ENCODE peak calls at places on chromosomes 16 and 17, in six cellular contexts. L is HEK293T; I is suprapubic skin; F is DMS 273 treated with DMSO at 0.1 percent for 48 hours; M is stimulated activated CD8-positive, alpha-beta memory T cell treated with anti-CD3 and anti-CD28 coated beads, Interleukin-4, amount 100 ng/mL, for 4 hours; G is posterior cingulate gyrus. D is an unnamed sample.

GRCh38 chr17:50817142-50817751 is 18.1 kb upstream of the WFIKKN2 start:
- DNase-seq in L (peak; percentile 79), G (no peak), F (no peak), I (no peak), M (peak; percentile 18), D (no peak)

GRCh38 chr16:11836653-11837244 is 14.6 kb downstream of the RSL1D1 start:
- DNase-seq in I (peak; percentile 15), L (no peak), G (no peak), F (no peak), M (no peak), D (peak; percentile 51)

GRCh38 chr16:23561586-23561985 is 4.1 kb downstream of the UBFD1 start:
- DNase-seq in G (no peak), L (no peak), M (no peak), I (no peak), F (no peak), D (no peak)

GRCh38 chr17:7132511-7133094 is 18.0 kb upstream of the ASGR2 start:
- DNase-seq in M (peak; percentile 7), F (no peak), G (no peak), L (no peak), I (no peak), D (no peak)

GRCh38 chr16:2150418-2151187 is 2.2 kb downstream of the RAB26 start:
- DNase-seq in F (peak; percentile 98), G (no peak), L (no peak), I (peak; percentile 70), M (no peak), D (peak; percentile 44)

GRCh38 chr16:48014349-48015135 is 141.3 kb downstream of the ABCC12 start:
- DNase-seq in I (no peak), F (no peak), L (no peak), M (no peak), G (peak; percentile 19), D (peak; percentile 97)

GRCh38 chr16:28182183-28182582 is 29.6 kb downstream of the XPO6 start:
- DNase-seq in F (no peak), L (no peak), I (no peak), M (peak; percentile 29), G (no peak), D (peak; percentile 65)

GRCh38 chr16:46736695-46737094 is 11.4 kb downstream of the MYLK3 start:
- DNase-seq in F (no peak), L (no peak), I (no peak), G (no peak), M (no peak), D (no peak)

GRCh38 chr16:57736419-57737281 is 1.1 kb downstream of the KATNB1 start:
- DNase-seq in L (peak; percentile 64), M (no peak), F (peak; percentile 56), G (peak; percentile 61), I (no peak), D (peak; percentile 83)

GRCh38 chr17:16584273-16584995 is 15.4 kb upstream of the ZNF287 start:
- DNase-seq in I (peak; percentile 96), G (peak; percentile 94), M (peak; percentile 80), L (no peak), F (peak; percentile 36), D (peak; percentile 88)

GRCh38 chr17:17758443-17758842 is 77.2 kb downstream of the RAI1 start:
- DNase-seq in M (no peak), L (no peak), I (no peak), F (peak; percentile 79), G (no peak), D (no peak)

GRCh38 chr16:88697831-88698693 is 8.1 kb downstream of the RNF166 start:
- DNase-seq in I (no peak), M (no peak), G (no peak), F (no peak), L (no peak), D (no peak)

GRCh38 chr17:31294231-31294630 is 2.8 kb downstream of the OMG start:
- DNase-seq in I (no peak), M (no peak), L (no peak), F (no peak), G (no peak), D (no peak)

GRCh38 chr17:46175891-46176290 is 17.3 kb downstream of the KANSL1 start:
- DNase-seq in G (no peak), L (no peak), I (no peak), F (no peak), M (no peak), D (peak; percentile 31)

GRCh38 chr16:55283776-55284717 is 40.0 kb upstream of the IRX6 start:
- DNase-seq in M (no peak), G (no peak), I (no peak), F (no peak), L (no peak), D (peak; percentile 35)

GRCh38 chr17:79515646-79516604 is 94.9 kb downstream of the RBFOX3 start:
- DNase-seq in M (no peak), F (no peak), I (no peak), G (no peak), L (no peak), D (no peak)

GRCh38 chr16:56382901-56383355 is 42.4 kb downstream of the AMFR start:
- DNase-seq in I (no peak), L (no peak), M (no peak), G (no peak), F (no peak), D (peak; percentile 86)

GRCh38 chr17:80264048-80264792 is 3.6 kb downstream of the RNF213 start:
- DNase-seq in F (no peak), L (no peak), M (peak; percentile 52), I (no peak), G (no peak), D (no peak)

GRCh38 chr16:80314042-80314441 is 226.8 kb upstream of the DYNLRB2 start:
- DNase-seq in L (no peak), G (no peak), I (no peak), F (no peak), M (no peak), D (no peak)

GRCh38 chr17:45050680-45051059 is 762 bp downstream of the DCAKD start:
- DNase-seq in I (no peak), L (no peak), F (no peak), M (no peak), G (no peak), D (peak; percentile 53)

GRCh38 chr17:56679767-56680422 is 86.4 kb downstream of the NOG start:
- DNase-seq in F (no peak), I (no peak), M (no peak), G (no peak), L (no peak), D (peak; percentile 41)

GRCh38 chr16:70158261-70158939 is 15.2 kb upstream of the CLEC18C start:
- DNase-seq in F (no peak), I (peak; percentile 26), L (peak; percentile 8), M (no peak), G (no peak), D (no peak)

GRCh38 chr17:67528751-67529436 is 151.8 kb downstream of the PITPNC1 start:
- DNase-seq in L (peak; percentile 36), F (peak; percentile 38), I (peak; percentile 80), M (no peak), G (peak; percentile 84), D (peak; percentile 96)

GRCh38 chr16:89945654-89946053 is 2.9 kb upstream of the DEF8 start:
- DNase-seq in M (no peak), G (no peak), I (no peak), L (no peak), F (no peak), D (no peak)

GRCh38 chr16:57318240-57318970 is 33.9 kb upstream of the PLLP start:
- DNase-seq in M (no peak), F (no peak), G (no peak), I (no peak), L (no peak), D (no peak)

GRCh38 chr16:88613911-88614817 is 24.2 kb upstream of the IL17C start:
- DNase-seq in L (no peak), F (no peak), M (no peak), I (no peak), G (no peak), D (no peak)

GRCh38 chr16:1430759-1431496 is at the start of gene PERCC1:
- DNase-seq in L (no peak), I (no peak), G (no peak), M (no peak), F (no peak), D (no peak)

GRCh38 chr17:49244839-49245238 is 14.3 kb upstream of the PHOSPHO1 start:
- DNase-seq in G (no peak), M (no peak), F (no peak), I (no peak), L (no peak), D (no peak)

GRCh38 chr16:75541236-75541635 is 5.3 kb upstream of the CHST5 start:
- DNase-seq in F (no peak), M (no peak), G (no peak), L (no peak), I (no peak), D (no peak)

GRCh38 chr17:27674335-27674734 is 43.3 kb downstream of the LGALS9 start:
- DNase-seq in G (no peak), F (no peak), I (no peak), L (no peak), M (no peak), D (no peak)

GRCh38 chr16:74563828-74564263 is 43.1 kb downstream of the GLG1 start:
- DNase-seq in G (no peak), F (no peak), M (peak; percentile 11), I (no peak), L (no peak), D (peak; percentile 74)

GRCh38 chr17:7992516-7992915 is 9.9 kb upstream of the GUCY2D start:
- DNase-seq in L (no peak), G (no peak), I (no peak), F (no peak), M (no peak), D (peak; percentile 99)

GRCh38 chr17:39838784-39839183 is 25.3 kb downstream of the IKZF3 start:
- DNase-seq in M (no peak), F (no peak), L (no peak), G (no peak), I (no peak), D (no peak)